ENCODE peak calls at places on chromosome 11, in seven cellular contexts. One of them, this sample, is unnamed.

GRCh38 chr11:111910637-111911562 is 670 bp downstream of the CRYAB start:
- DNase-seq in sciatic nerve: peak
- DNase-seq in uterus: no peak
- DNase-seq in AG04450: no peak
- DNase-seq in heart left ventricle: peak
- DNase-seq in coronary artery: no peak
- DNase-seq in stimulated activated CD4-positive, alpha-beta T cell treated with anti-CD3 and anti-CD28 coated beads, Interleukin-12 subunit alpha, Interleukin-12 subunit beta, amount 100 ng/mL, for 4 hours: no peak
- DNase-seq in this sample: no peak

GRCh38 chr11:73252577-73253191 is 19.5 kb upstream of the P2RY6 start:
- DNase-seq in sciatic nerve: peak
- DNase-seq in heart left ventricle: no peak
- DNase-seq in AG04450: no peak
- DNase-seq in stimulated activated CD4-positive, alpha-beta T cell treated with anti-CD3 and anti-CD28 coated beads, Interleukin-12 subunit alpha, Interleukin-12 subunit beta, amount 100 ng/mL, for 4 hours: no peak
- DNase-seq in uterus: peak
- DNase-seq in coronary artery: peak
- DNase-seq in this sample: no peak

GRCh38 chr11:118202599-118203422 is 22.0 kb downstream of the JAML start:
- DNase-seq in coronary artery: no peak
- DNase-seq in uterus: no peak
- DNase-seq in sciatic nerve: no peak
- DNase-seq in heart left ventricle: no peak
- DNase-seq in stimulated activated CD4-positive, alpha-beta T cell treated with anti-CD3 and anti-CD28 coated beads, Interleukin-12 subunit alpha, Interleukin-12 subunit beta, amount 100 ng/mL, for 4 hours: no peak
- DNase-seq in AG04450: no peak
- DNase-seq in this sample: no peak

GRCh38 chr11:89489930-89490329 is 1.2 kb downstream of the NOX4 start:
- DNase-seq in stimulated activated CD4-positive, alpha-beta T cell treated with anti-CD3 and anti-CD28 coated beads, Interleukin-12 subunit alpha, Interleukin-12 subunit beta, amount 100 ng/mL, for 4 hours: no peak
- DNase-seq in sciatic nerve: no peak
- DNase-seq in coronary artery: no peak
- DNase-seq in uterus: no peak
- DNase-seq in AG04450: no peak
- DNase-seq in heart left ventricle: no peak
- DNase-seq in this sample: no peak

GRCh38 chr11:43830928-43831440 is 49.6 kb upstream of the ALKBH3 start:
- DNase-seq in uterus: peak
- DNase-seq in sciatic nerve: no peak
- DNase-seq in heart left ventricle: no peak
- DNase-seq in AG04450: peak
- DNase-seq in stimulated activated CD4-positive, alpha-beta T cell treated with anti-CD3 and anti-CD28 coated beads, Interleukin-12 subunit alpha, Interleukin-12 subunit beta, amount 100 ng/mL, for 4 hours: peak
- DNase-seq in coronary artery: peak
- DNase-seq in this sample: peak

GRCh38 chr11:128956401-128957203 is 13.9 kb upstream of the TP53AIP1 start:
- DNase-seq in AG04450: peak
- DNase-seq in stimulated activated CD4-positive, alpha-beta T cell treated with anti-CD3 and anti-CD28 coated beads, Interleukin-12 subunit alpha, Interleukin-12 subunit beta, amount 100 ng/mL, for 4 hours: no peak
- DNase-seq in sciatic nerve: no peak
- DNase-seq in coronary artery: no peak
- DNase-seq in uterus: no peak
- DNase-seq in heart left ventricle: no peak
- DNase-seq in this sample: no peak

GRCh38 chr11:116053538-116053919 is 549.3 kb upstream of the CADM1 start:
- DNase-seq in coronary artery: no peak
- DNase-seq in uterus: no peak
- DNase-seq in stimulated activated CD4-positive, alpha-beta T cell treated with anti-CD3 and anti-CD28 coated beads, Interleukin-12 subunit alpha, Interleukin-12 subunit beta, amount 100 ng/mL, for 4 hours: no peak
- DNase-seq in heart left ventricle: no peak
- DNase-seq in AG04450: no peak
- DNase-seq in sciatic nerve: no peak
- DNase-seq in this sample: no peak

GRCh38 chr11:107017433-107018227 is 646 bp downstream of the GUCY1A2 start:
- DNase-seq in coronary artery: peak
- DNase-seq in heart left ventricle: peak
- DNase-seq in stimulated activated CD4-positive, alpha-beta T cell treated with anti-CD3 and anti-CD28 coated beads, Interleukin-12 subunit alpha, Interleukin-12 subunit beta, amount 100 ng/mL, for 4 hours: no peak
- DNase-seq in AG04450: no peak
- DNase-seq in uterus: peak
- DNase-seq in sciatic nerve: peak
- DNase-seq in this sample: peak

GRCh38 chr11:134485316-134485715 is 73.3 kb upstream of the B3GAT1 start:
- DNase-seq in stimulated activated CD4-positive, alpha-beta T cell treated with anti-CD3 and anti-CD28 coated beads, Interleukin-12 subunit alpha, Interleukin-12 subunit beta, amount 100 ng/mL, for 4 hours: no peak
- DNase-seq in coronary artery: peak
- DNase-seq in uterus: no peak
- DNase-seq in sciatic nerve: no peak
- DNase-seq in heart left ventricle: no peak
- DNase-seq in AG04450: no peak
- DNase-seq in this sample: no peak

GRCh38 chr11:115215694-115216615 is 288.3 kb downstream of the CADM1 start:
- DNase-seq in coronary artery: no peak
- DNase-seq in stimulated activated CD4-positive, alpha-beta T cell treated with anti-CD3 and anti-CD28 coated beads, Interleukin-12 subunit alpha, Interleukin-12 subunit beta, amount 100 ng/mL, for 4 hours: no peak
- DNase-seq in uterus: no peak
- DNase-seq in AG04450: no peak
- DNase-seq in sciatic nerve: no peak
- DNase-seq in heart left ventricle: no peak
- DNase-seq in this sample: no peak

GRCh38 chr11:86099727-86100320 is 30.9 kb upstream of the PICALM start:
- DNase-seq in coronary artery: no peak
- DNase-seq in heart left ventricle: no peak
- DNase-seq in AG04450: no peak
- DNase-seq in sciatic nerve: no peak
- DNase-seq in uterus: no peak
- DNase-seq in stimulated activated CD4-positive, alpha-beta T cell treated with anti-CD3 and anti-CD28 coated beads, Interleukin-12 subunit alpha, Interleukin-12 subunit beta, amount 100 ng/mL, for 4 hours: no peak
- DNase-seq in this sample: no peak

GRCh38 chr11:65353376-65353775 is 1.2 kb upstream of the TIGD3 start:
- DNase-seq in stimulated activated CD4-positive, alpha-beta T cell treated with anti-CD3 and anti-CD28 coated beads, Interleukin-12 subunit alpha, Interleukin-12 subunit beta, amount 100 ng/mL, for 4 hours: no peak
- DNase-seq in sciatic nerve: no peak
- DNase-seq in coronary artery: no peak
- DNase-seq in heart left ventricle: no peak
- DNase-seq in uterus: no peak
- DNase-seq in AG04450: no peak
- DNase-seq in this sample: no peak

GRCh38 chr11:120013325-120014250 is 124.3 kb downstream of the TRIM29 start:
- DNase-seq in AG04450: no peak
- DNase-seq in heart left ventricle: peak
- DNase-seq in stimulated activated CD4-positive, alpha-beta T cell treated with anti-CD3 and anti-CD28 coated beads, Interleukin-12 subunit alpha, Interleukin-12 subunit beta, amount 100 ng/mL, for 4 hours: no peak
- DNase-seq in coronary artery: no peak
- DNase-seq in uterus: peak
- DNase-seq in sciatic nerve: no peak
- DNase-seq in this sample: no peak

GRCh38 chr11:2549080-2549479 is 104.3 kb downstream of the KCNQ1 start:
- DNase-seq in stimulated activated CD4-positive, alpha-beta T cell treated with anti-CD3 and anti-CD28 coated beads, Interleukin-12 subunit alpha, Interleukin-12 subunit beta, amount 100 ng/mL, for 4 hours: no peak
- DNase-seq in AG04450: no peak
- DNase-seq in sciatic nerve: peak
- DNase-seq in heart left ventricle: no peak
- DNase-seq in uterus: no peak
- DNase-seq in coronary artery: no peak
- DNase-seq in this sample: peak

GRCh38 chr11:122159173-122159701 is 43.2 kb upstream of the BLID start:
- DNase-seq in uterus: peak
- DNase-seq in stimulated activated CD4-positive, alpha-beta T cell treated with anti-CD3 and anti-CD28 coated beads, Interleukin-12 subunit alpha, Interleukin-12 subunit beta, amount 100 ng/mL, for 4 hours: no peak
- DNase-seq in sciatic nerve: peak
- DNase-seq in heart left ventricle: peak
- DNase-seq in coronary artery: no peak
- DNase-seq in AG04450: no peak
- DNase-seq in this sample: no peak

GRCh38 chr11:9906043-9906791 is 242.3 kb downstream of the SWAP70 start:
- DNase-seq in uterus: no peak
- DNase-seq in AG04450: peak
- DNase-seq in coronary artery: no peak
- DNase-seq in heart left ventricle: no peak
- DNase-seq in stimulated activated CD4-positive, alpha-beta T cell treated with anti-CD3 and anti-CD28 coated beads, Interleukin-12 subunit alpha, Interleukin-12 subunit beta, amount 100 ng/mL, for 4 hours: no peak
- DNase-seq in sciatic nerve: no peak
- DNase-seq in this sample: no peak

GRCh38 chr11:57072640-57073039 is 83.9 kb downstream of the OR5AK2 start:
- DNase-seq in heart left ventricle: no peak
- DNase-seq in uterus: no peak
- DNase-seq in coronary artery: no peak
- DNase-seq in stimulated activated CD4-positive, alpha-beta T cell treated with anti-CD3 and anti-CD28 coated beads, Interleukin-12 subunit alpha, Interleukin-12 subunit beta, amount 100 ng/mL, for 4 hours: no peak
- DNase-seq in AG04450: peak
- DNase-seq in sciatic nerve: no peak
- DNase-seq in this sample: no peak

GRCh38 chr11:114447892-114448291 is 8.6 kb downstream of the REXO2 start:
- DNase-seq in stimulated activated CD4-positive, alpha-beta T cell treated with anti-CD3 and anti-CD28 coated beads, Interleukin-12 subunit alpha, Interleukin-12 subunit beta, amount 100 ng/mL, for 4 hours: no peak
- DNase-seq in uterus: no peak
- DNase-seq in AG04450: peak
- DNase-seq in heart left ventricle: no peak
- DNase-seq in sciatic nerve: no peak
- DNase-seq in coronary artery: no peak
- DNase-seq in this sample: no peak

GRCh38 chr11:2534131-2534956 is 89.5 kb downstream of the KCNQ1 start:
- DNase-seq in AG04450: no peak
- DNase-seq in coronary artery: peak
- DNase-seq in sciatic nerve: no peak
- DNase-seq in uterus: no peak
- DNase-seq in heart left ventricle: peak
- DNase-seq in stimulated activated CD4-positive, alpha-beta T cell treated with anti-CD3 and anti-CD28 coated beads, Interleukin-12 subunit alpha, Interleukin-12 subunit beta, amount 100 ng/mL, for 4 hours: no peak
- DNase-seq in this sample: peak

GRCh38 chr11:44725016-44725651 is 1.6 kb upstream of the TSPAN18 start:
- DNase-seq in coronary artery: no peak
- DNase-seq in heart left ventricle: no peak
- DNase-seq in stimulated activated CD4-positive, alpha-beta T cell treated with anti-CD3 and anti-CD28 coated beads, Interleukin-12 subunit alpha, Interleukin-12 subunit beta, amount 100 ng/mL, for 4 hours: no peak
- DNase-seq in uterus: no peak
- DNase-seq in AG04450: no peak
- DNase-seq in sciatic nerve: no peak
- DNase-seq in this sample: no peak

GRCh38 chr11:123561046-123561781 is 93.2 kb downstream of the SCN3B start:
- DNase-seq in coronary artery: no peak
- DNase-seq in AG04450: no peak
- DNase-seq in uterus: peak
- DNase-seq in heart left ventricle: peak
- DNase-seq in stimulated activated CD4-positive, alpha-beta T cell treated with anti-CD3 and anti-CD28 coated beads, Interleukin-12 subunit alpha, Interleukin-12 subunit beta, amount 100 ng/mL, for 4 hours: no peak
- DNase-seq in sciatic nerve: no peak
- DNase-seq in this sample: no peak

GRCh38 chr11:31757245-31757835 is 53.8 kb downstream of the PAX6 start:
- DNase-seq in heart left ventricle: no peak
- DNase-seq in AG04450: no peak
- DNase-seq in sciatic nerve: no peak
- DNase-seq in uterus: no peak
- DNase-seq in stimulated activated CD4-positive, alpha-beta T cell treated with anti-CD3 and anti-CD28 coated beads, Interleukin-12 subunit alpha, Interleukin-12 subunit beta, amount 100 ng/mL, for 4 hours: no peak
- DNase-seq in coronary artery: no peak
- DNase-seq in this sample: no peak

GRCh38 chr11:34631737-34632104 is 10.8 kb downstream of the EHF start:
- DNase-seq in heart left ventricle: no peak
- DNase-seq in uterus: no peak
- DNase-seq in stimulated activated CD4-positive, alpha-beta T cell treated with anti-CD3 and anti-CD28 coated beads, Interleukin-12 subunit alpha, Interleukin-12 subunit beta, amount 100 ng/mL, for 4 hours: no peak
- DNase-seq in sciatic nerve: no peak
- DNase-seq in coronary artery: no peak
- DNase-seq in AG04450: no peak
- DNase-seq in this sample: no peak

GRCh38 chr11:128061321-128061871 is 526.0 kb downstream of the ETS1 start:
- DNase-seq in heart left ventricle: no peak
- DNase-seq in sciatic nerve: no peak
- DNase-seq in AG04450: no peak
- DNase-seq in stimulated activated CD4-positive, alpha-beta T cell treated with anti-CD3 and anti-CD28 coated beads, Interleukin-12 subunit alpha, Interleukin-12 subunit beta, amount 100 ng/mL, for 4 hours: no peak
- DNase-seq in coronary artery: no peak
- DNase-seq in uterus: no peak
- DNase-seq in this sample: no peak

GRCh38 chr11:118641463-118642019 is 34.1 kb downstream of the PHLDB1 start:
- DNase-seq in uterus: no peak
- DNase-seq in coronary artery: no peak
- DNase-seq in stimulated activated CD4-positive, alpha-beta T cell treated with anti-CD3 and anti-CD28 coated beads, Interleukin-12 subunit alpha, Interleukin-12 subunit beta, amount 100 ng/mL, for 4 hours: no peak
- DNase-seq in sciatic nerve: peak
- DNase-seq in heart left ventricle: no peak
- DNase-seq in AG04450: no peak
- DNase-seq in this sample: peak

GRCh38 chr11:13336246-13336873 is 58.8 kb downstream of the BMAL1 start:
- DNase-seq in stimulated activated CD4-positive, alpha-beta T cell treated with anti-CD3 and anti-CD28 coated beads, Interleukin-12 subunit alpha, Interleukin-12 subunit beta, amount 100 ng/mL, for 4 hours: no peak
- DNase-seq in heart left ventricle: peak
- DNase-seq in uterus: no peak
- DNase-seq in sciatic nerve: no peak
- DNase-seq in coronary artery: no peak
- DNase-seq in AG04450: no peak
- DNase-seq in this sample: no peak